ENCODE peak calls at places on chromosomes 6 and 20, in seven cellular contexts. One of them, this sample, is unnamed.

GRCh38 chr6:143575440-143575839 is 63.9 kb upstream of the FUCA2 start:
- DNase-seq in upper lobe of left lung: no peak
- DNase-seq in GM23338: peak
- DNase-seq in SK-N-SH: peak
- DNase-seq in breast epithelium: peak
- DNase-seq in HCT116: peak
- DNase-seq in Panc1: peak
- DNase-seq in this sample: no peak

GRCh38 chr6:139483082-139483481 is 108.6 kb upstream of the CITED2 start:
- DNase-seq in upper lobe of left lung: no peak
- DNase-seq in GM23338: peak
- DNase-seq in SK-N-SH: no peak
- DNase-seq in breast epithelium: no peak
- DNase-seq in HCT116: no peak
- DNase-seq in Panc1: no peak
- DNase-seq in this sample: no peak

GRCh38 chr20:44038681-44039123 is 124.0 kb downstream of the TOX2 start:
- DNase-seq in upper lobe of left lung: no peak
- DNase-seq in GM23338: no peak
- DNase-seq in SK-N-SH: peak
- DNase-seq in breast epithelium: peak
- DNase-seq in HCT116: no peak
- DNase-seq in Panc1: no peak
- DNase-seq in this sample: peak

GRCh38 chr6:144377586-144377985 is 92.5 kb downstream of the UTRN start:
- DNase-seq in upper lobe of left lung: no peak
- DNase-seq in GM23338: no peak
- DNase-seq in SK-N-SH: no peak
- DNase-seq in breast epithelium: no peak
- DNase-seq in HCT116: no peak
- DNase-seq in Panc1: no peak
- DNase-seq in this sample: no peak

GRCh38 chr6:28817808-28818145 is 106.0 kb downstream of the TRIM27 start:
- DNase-seq in upper lobe of left lung: no peak
- DNase-seq in GM23338: no peak
- DNase-seq in SK-N-SH: no peak
- DNase-seq in breast epithelium: no peak
- DNase-seq in HCT116: no peak
- DNase-seq in Panc1: no peak
- DNase-seq in this sample: no peak

GRCh38 chr6:14880052-14880451 is 365.8 kb upstream of the JARID2 start:
- DNase-seq in upper lobe of left lung: no peak
- DNase-seq in GM23338: no peak
- DNase-seq in SK-N-SH: no peak
- DNase-seq in breast epithelium: no peak
- DNase-seq in HCT116: no peak
- DNase-seq in Panc1: no peak
- DNase-seq in this sample: no peak

GRCh38 chr20:1897965-1898464 is 2.8 kb downstream of the SIRPA start:
- DNase-seq in upper lobe of left lung: no peak
- DNase-seq in GM23338: no peak
- DNase-seq in SK-N-SH: no peak
- DNase-seq in breast epithelium: no peak
- DNase-seq in HCT116: no peak
- DNase-seq in Panc1: no peak
- DNase-seq in this sample: no peak

GRCh38 chr6:108738684-108739406 is 109.4 kb upstream of the ARMC2 start:
- DNase-seq in upper lobe of left lung: no peak
- DNase-seq in GM23338: no peak
- DNase-seq in SK-N-SH: no peak
- DNase-seq in breast epithelium: no peak
- DNase-seq in HCT116: no peak
- DNase-seq in Panc1: no peak
- DNase-seq in this sample: no peak

GRCh38 chr6:40315055-40315454 is 272.1 kb downstream of the LRFN2 start:
- DNase-seq in upper lobe of left lung: no peak
- DNase-seq in GM23338: no peak
- DNase-seq in SK-N-SH: no peak
- DNase-seq in breast epithelium: no peak
- DNase-seq in HCT116: no peak
- DNase-seq in Panc1: no peak
- DNase-seq in this sample: no peak

GRCh38 chr20:49641683-49642649 is 71.7 kb downstream of the B4GALT5 start:
- DNase-seq in upper lobe of left lung: no peak
- DNase-seq in GM23338: no peak
- DNase-seq in SK-N-SH: no peak
- DNase-seq in breast epithelium: no peak
- DNase-seq in HCT116: no peak
- DNase-seq in Panc1: no peak
- DNase-seq in this sample: no peak

GRCh38 chr6:34074064-34074739 is 71.7 kb downstream of the GRM4 start:
- DNase-seq in upper lobe of left lung: no peak
- DNase-seq in GM23338: peak
- DNase-seq in SK-N-SH: no peak
- DNase-seq in breast epithelium: no peak
- DNase-seq in HCT116: no peak
- DNase-seq in Panc1: no peak
- DNase-seq in this sample: no peak

GRCh38 chr6:4280721-4281120 is 145.3 kb upstream of the ECI2 start:
- DNase-seq in upper lobe of left lung: no peak
- DNase-seq in GM23338: no peak
- DNase-seq in SK-N-SH: no peak
- DNase-seq in breast epithelium: no peak
- DNase-seq in HCT116: no peak
- DNase-seq in Panc1: no peak
- DNase-seq in this sample: no peak

GRCh38 chr20:44720617-44720993 is 5.4 kb downstream of the CCN5 start:
- DNase-seq in upper lobe of left lung: no peak
- DNase-seq in GM23338: no peak
- DNase-seq in SK-N-SH: peak
- DNase-seq in breast epithelium: peak
- DNase-seq in HCT116: peak
- DNase-seq in Panc1: peak
- DNase-seq in this sample: no peak

GRCh38 chr20:2840967-2841531 is 504 bp downstream of the VPS16 start:
- DNase-seq in upper lobe of left lung: peak
- DNase-seq in GM23338: peak
- DNase-seq in SK-N-SH: peak
- DNase-seq in breast epithelium: no peak
- DNase-seq in HCT116: no peak
- DNase-seq in Panc1: no peak
- DNase-seq in this sample: no peak

GRCh38 chr6:142542704-142543233 is 241.0 kb downstream of the ADGRG6 start:
- DNase-seq in upper lobe of left lung: no peak
- DNase-seq in GM23338: peak
- DNase-seq in SK-N-SH: no peak
- DNase-seq in breast epithelium: peak
- DNase-seq in HCT116: peak
- DNase-seq in Panc1: no peak
- DNase-seq in this sample: no peak

GRCh38 chr20:35319206-35320197 is 27.3 kb upstream of the FAM83C start:
- DNase-seq in upper lobe of left lung: no peak
- DNase-seq in GM23338: no peak
- DNase-seq in SK-N-SH: no peak
- DNase-seq in breast epithelium: no peak
- DNase-seq in HCT116: no peak
- DNase-seq in Panc1: no peak
- DNase-seq in this sample: no peak

GRCh38 chr20:47146703-47147102 is 209.8 kb downstream of the ZMYND8 start:
- DNase-seq in upper lobe of left lung: no peak
- DNase-seq in GM23338: no peak
- DNase-seq in SK-N-SH: no peak
- DNase-seq in breast epithelium: no peak
- DNase-seq in HCT116: no peak
- DNase-seq in Panc1: no peak
- DNase-seq in this sample: no peak

GRCh38 chr6:80143312-80143960 is 37.0 kb downstream of the BCKDHB start:
- DNase-seq in upper lobe of left lung: no peak
- DNase-seq in GM23338: no peak
- DNase-seq in SK-N-SH: peak
- DNase-seq in breast epithelium: peak
- DNase-seq in HCT116: peak
- DNase-seq in Panc1: no peak
- DNase-seq in this sample: no peak

GRCh38 chr6:160520043-160520904 is 143.8 kb downstream of the LPA start:
- DNase-seq in upper lobe of left lung: peak
- DNase-seq in GM23338: peak
- DNase-seq in SK-N-SH: peak
- DNase-seq in breast epithelium: peak
- DNase-seq in HCT116: no peak
- DNase-seq in Panc1: peak
- DNase-seq in this sample: no peak
- TF ChIP-seq POLR2AphosphoS5 in upper lobe of left lung: no peak
- TF ChIP-seq POLR2AphosphoS5 in GM23338: peak
- TF ChIP-seq POLR2AphosphoS5 in SK-N-SH: no peak
- TF ChIP-seq POLR2AphosphoS5 in breast epithelium: no peak
- TF ChIP-seq POLR2AphosphoS5 in HCT116: no peak
- TF ChIP-seq POLR2AphosphoS5 in Panc1: no peak
- TF ChIP-seq POLR2AphosphoS5 in this sample: peak

GRCh38 chr6:128371113-128371512 is 149.3 kb downstream of the PTPRK start:
- DNase-seq in upper lobe of left lung: no peak
- DNase-seq in GM23338: no peak
- DNase-seq in SK-N-SH: no peak
- DNase-seq in breast epithelium: no peak
- DNase-seq in HCT116: no peak
- DNase-seq in Panc1: no peak
- DNase-seq in this sample: no peak

GRCh38 chr6:128365520-128366160 is 154.8 kb downstream of the PTPRK start:
- DNase-seq in upper lobe of left lung: no peak
- DNase-seq in GM23338: no peak
- DNase-seq in SK-N-SH: no peak
- DNase-seq in breast epithelium: no peak
- DNase-seq in HCT116: no peak
- DNase-seq in Panc1: no peak
- DNase-seq in this sample: no peak

GRCh38 chr6:128367437-128367836 is 153.0 kb downstream of the PTPRK start:
- DNase-seq in upper lobe of left lung: no peak
- DNase-seq in GM23338: no peak
- DNase-seq in SK-N-SH: no peak
- DNase-seq in breast epithelium: no peak
- DNase-seq in HCT116: no peak
- DNase-seq in Panc1: no peak
- DNase-seq in this sample: no peak

GRCh38 chr6:128368213-128369000 is 152.0 kb downstream of the PTPRK start:
- DNase-seq in upper lobe of left lung: no peak
- DNase-seq in GM23338: no peak
- DNase-seq in SK-N-SH: no peak
- DNase-seq in breast epithelium: no peak
- DNase-seq in HCT116: no peak
- DNase-seq in Panc1: no peak
- DNase-seq in this sample: no peak

DNA sequence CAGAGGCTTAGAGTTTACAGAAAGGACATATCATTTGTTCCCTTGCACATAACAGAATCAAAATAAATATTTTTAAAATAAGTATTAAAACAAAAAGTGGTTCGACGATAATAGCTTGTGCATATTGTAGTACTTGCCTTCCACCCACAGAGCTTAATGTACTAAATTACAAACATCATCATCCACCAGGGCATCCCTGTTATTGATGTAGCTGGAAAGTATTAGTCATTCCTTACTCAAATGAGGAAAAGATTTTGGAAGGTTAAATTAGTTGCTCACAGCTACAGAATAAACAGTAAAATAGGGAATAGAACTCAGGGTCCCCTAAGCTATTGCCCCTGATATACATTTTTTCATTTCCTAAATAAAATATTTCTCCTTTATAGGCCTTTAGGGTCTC is 150.3 kb downstream of the PTPRK start:
- DNase-seq in upper lobe of left lung: no peak
- DNase-seq in GM23338: no peak
- DNase-seq in SK-N-SH: no peak
- DNase-seq in breast epithelium: no peak
- DNase-seq in HCT116: no peak
- DNase-seq in Panc1: no peak
- DNase-seq in this sample: no peak
- TF ChIP-seq POLR2AphosphoS5 in upper lobe of left lung: no peak
- TF ChIP-seq POLR2AphosphoS5 in GM23338: no peak
- TF ChIP-seq POLR2AphosphoS5 in SK-N-SH: no peak
- TF ChIP-seq POLR2AphosphoS5 in breast epithelium: no peak
- TF ChIP-seq POLR2AphosphoS5 in HCT116: no peak
- TF ChIP-seq POLR2AphosphoS5 in Panc1: no peak
- TF ChIP-seq POLR2AphosphoS5 in this sample: peak

DNA sequence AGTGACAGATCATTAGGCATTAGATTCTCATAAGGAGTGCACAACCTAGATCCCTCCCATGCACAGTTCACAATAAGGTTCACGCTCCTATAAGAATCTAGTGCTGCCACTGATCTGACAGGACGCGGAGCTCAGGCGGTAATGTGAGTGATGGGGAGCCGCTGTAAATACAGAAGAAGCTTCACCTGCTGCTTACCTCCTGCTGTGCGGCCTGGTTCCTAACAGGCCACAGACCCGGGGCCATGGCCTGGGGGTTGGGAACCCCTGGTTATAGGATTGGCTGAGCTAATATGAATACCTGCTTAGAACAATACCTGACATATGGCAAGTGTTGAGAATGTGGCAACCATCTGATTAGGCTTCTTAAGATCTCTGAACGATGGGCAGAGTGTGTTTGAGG is 2.4 kb downstream of the PNPLA1 start:
- DNase-seq in upper lobe of left lung: no peak
- DNase-seq in GM23338: no peak
- DNase-seq in SK-N-SH: no peak
- DNase-seq in breast epithelium: no peak
- DNase-seq in HCT116: no peak
- DNase-seq in Panc1: no peak
- DNase-seq in this sample: no peak
- TF ChIP-seq POLR2AphosphoS5 in upper lobe of left lung: no peak
- TF ChIP-seq POLR2AphosphoS5 in GM23338: no peak
- TF ChIP-seq POLR2AphosphoS5 in SK-N-SH: no peak
- TF ChIP-seq POLR2AphosphoS5 in breast epithelium: no peak
- TF ChIP-seq POLR2AphosphoS5 in HCT116: no peak
- TF ChIP-seq POLR2AphosphoS5 in Panc1: no peak
- TF ChIP-seq POLR2AphosphoS5 in this sample: no peak

DNA sequence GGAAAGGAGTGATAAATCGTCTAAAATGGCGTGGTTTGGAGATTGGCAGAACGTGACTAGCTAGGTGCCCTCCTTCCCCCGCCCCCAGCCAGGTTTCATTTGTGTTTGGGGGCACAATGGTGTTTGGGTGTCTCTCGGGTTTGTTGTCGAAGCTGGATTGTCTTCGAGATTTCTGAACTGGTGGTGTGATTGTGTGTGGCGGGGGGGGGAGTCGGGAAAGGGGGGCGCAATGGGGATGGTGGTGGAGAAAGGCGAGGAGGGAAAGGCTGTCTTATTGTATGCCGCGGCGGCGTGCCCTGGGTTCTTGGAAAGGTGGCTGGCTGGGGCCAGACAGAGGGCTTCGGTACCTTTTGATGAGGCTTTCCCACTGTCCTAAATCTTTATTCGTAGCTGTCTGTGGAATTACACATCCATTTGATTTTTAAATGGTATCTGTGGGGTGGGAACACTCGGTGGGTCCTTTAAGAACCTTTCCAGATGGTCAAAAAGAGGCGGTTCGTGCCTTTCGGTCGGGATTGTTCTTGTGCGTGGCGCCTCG is 991 bp downstream of the MARCKS start:
- DNase-seq in upper lobe of left lung: no peak
- DNase-seq in GM23338: peak
- DNase-seq in SK-N-SH: peak
- DNase-seq in breast epithelium: peak
- DNase-seq in HCT116: no peak
- DNase-seq in Panc1: no peak
- DNase-seq in this sample: peak
- TF ChIP-seq POLR2AphosphoS5 in upper lobe of left lung: no peak
- TF ChIP-seq POLR2AphosphoS5 in GM23338: no peak
- TF ChIP-seq POLR2AphosphoS5 in SK-N-SH: peak
- TF ChIP-seq POLR2AphosphoS5 in breast epithelium: no peak
- TF ChIP-seq POLR2AphosphoS5 in HCT116: no peak
- TF ChIP-seq POLR2AphosphoS5 in Panc1: no peak
- TF ChIP-seq POLR2AphosphoS5 in this sample: no peak